ENCODE peak calls at places on chromosome 22, in eight cellular contexts. P is psoas muscle, G is GM06990, T is astrocyte, F is uterus, A is nephron progenitor cell, X is GM23338, S is dorsolateral prefrontal cortex. W is an unnamed sample.

GRCh38 chr22:45053571-45053970 is 43.8 kb upstream of the PHF21B start:
- DNase-seq in X (no peak), F (no peak), P (no peak), A (no peak), T (no peak), G (no peak), S (no peak), W (no peak)

GRCh38 chr22:44119669-44120313 is 60.9 kb upstream of the PARVG start:
- DNase-seq in S (no peak), G (no peak), T (no peak), F (no peak), X (no peak), A (no peak), P (no peak), W (no peak)

GRCh38 chr22:37021710-37022482 is 2.4 kb downstream of the MPST start:
- DNase-seq in X (peak; percentile 82), A (peak; percentile 56), G (no peak), F (no peak), T (no peak), P (peak; percentile 50), S (no peak), W (peak; percentile 13)

GRCh38 chr22:29148036-29148435 is 57.7 kb upstream of the EMID1 start:
- DNase-seq in G (no peak), F (no peak), A (no peak), T (no peak), S (peak; percentile 21), P (no peak), X (no peak), W (no peak)

GRCh38 chr22:32050678-32051515 is 7.8 kb downstream of the SLC5A1 start:
- DNase-seq in X (peak; percentile 58), P (peak; percentile 68), F (no peak), S (no peak), A (peak; percentile 8), T (peak; percentile 88), G (peak; percentile 21), W (peak; percentile 82)

GRCh38 chr22:44025171-44026065 is 1.3 kb downstream of the PARVB start:
- DNase-seq in F (no peak), T (no peak), P (peak; percentile 58), G (peak; percentile 90), X (peak; percentile 36), A (no peak), S (no peak), W (no peak)

GRCh38 chr22:23068832-23069385 is 1.4 kb upstream of the GNAZ start:
- DNase-seq in T (no peak), S (peak; percentile 29), F (no peak), P (no peak), A (no peak), G (no peak), X (no peak), W (no peak)

GRCh38 chr22:19812910-19813309 is 41.8 kb downstream of the GNB1L start:
- DNase-seq in P (no peak), A (no peak), T (no peak), X (no peak), G (no peak), S (peak; percentile 22), F (no peak), W (no peak)

GRCh38 chr22:24516301-24516737 is 21.2 kb downstream of the UPB1 start:
- DNase-seq in G (peak; percentile 57), X (peak; percentile 70), P (no peak), S (no peak), A (no peak), F (no peak), T (peak; percentile 89), W (peak; percentile 87)

GRCh38 chr22:37036655-37037377 is 14.7 kb upstream of the KCTD17 start:
- DNase-seq in P (no peak), T (no peak), X (no peak), A (no peak), G (no peak), F (no peak), S (no peak), W (no peak)

GRCh38 chr22:17997456-17997855 is 26.9 kb downstream of the MICAL3 start:
- DNase-seq in T (no peak), F (no peak), S (no peak), G (no peak), P (no peak), A (no peak), X (no peak), W (peak; percentile 19)

GRCh38 chr22:44622685-44623084 is 79.3 kb upstream of the PRR5 start:
- DNase-seq in G (no peak), F (no peak), P (no peak), A (no peak), T (no peak), X (no peak), S (no peak), W (no peak)

GRCh38 chr22:19494001-19494560 is 14.4 kb downstream of the CDC45 start:
- DNase-seq in X (no peak), A (no peak), F (no peak), G (no peak), T (no peak), P (no peak), S (no peak), W (no peak)

GRCh38 chr22:44952863-44953790 is 56.7 kb downstream of the PHF21B start:
- DNase-seq in S (no peak), X (peak; percentile 61), F (no peak), A (no peak), P (no peak), T (no peak), G (no peak), W (no peak)

GRCh38 chr22:22573047-22573889 is 14.2 kb upstream of the PRAME start:
- DNase-seq in T (no peak), S (no peak), A (no peak), G (no peak), P (no peak), F (no peak), X (no peak), W (no peak)

GRCh38 chr22:50526849-50527801 is 1.7 kb upstream of the SCO2 start:
- DNase-seq in P (peak; percentile 58), X (peak; percentile 67), S (no peak), G (peak; percentile 80), T (no peak), F (peak; percentile 43), A (no peak), W (no peak)

GRCh38 chr22:41030891-41031290 is 61.5 kb upstream of the EP300 start:
- DNase-seq in G (no peak), A (no peak), P (no peak), S (no peak), X (no peak), T (peak; percentile 79), F (no peak), W (no peak)

GRCh38 chr22:39559456-39560105 is 11.0 kb upstream of the CACNA1I start:
- DNase-seq in F (no peak), S (no peak), T (no peak), A (peak; percentile 58), X (peak; percentile 89), G (no peak), P (no peak), W (peak; percentile 27)
- TF ChIP-seq CTCF in F (no peak), S (peak; percentile 22), T (peak; percentile 29), A (peak; percentile 52), X (peak; percentile 90), G (peak; percentile 82), P (no peak), W (peak; percentile 72)

DNA sequence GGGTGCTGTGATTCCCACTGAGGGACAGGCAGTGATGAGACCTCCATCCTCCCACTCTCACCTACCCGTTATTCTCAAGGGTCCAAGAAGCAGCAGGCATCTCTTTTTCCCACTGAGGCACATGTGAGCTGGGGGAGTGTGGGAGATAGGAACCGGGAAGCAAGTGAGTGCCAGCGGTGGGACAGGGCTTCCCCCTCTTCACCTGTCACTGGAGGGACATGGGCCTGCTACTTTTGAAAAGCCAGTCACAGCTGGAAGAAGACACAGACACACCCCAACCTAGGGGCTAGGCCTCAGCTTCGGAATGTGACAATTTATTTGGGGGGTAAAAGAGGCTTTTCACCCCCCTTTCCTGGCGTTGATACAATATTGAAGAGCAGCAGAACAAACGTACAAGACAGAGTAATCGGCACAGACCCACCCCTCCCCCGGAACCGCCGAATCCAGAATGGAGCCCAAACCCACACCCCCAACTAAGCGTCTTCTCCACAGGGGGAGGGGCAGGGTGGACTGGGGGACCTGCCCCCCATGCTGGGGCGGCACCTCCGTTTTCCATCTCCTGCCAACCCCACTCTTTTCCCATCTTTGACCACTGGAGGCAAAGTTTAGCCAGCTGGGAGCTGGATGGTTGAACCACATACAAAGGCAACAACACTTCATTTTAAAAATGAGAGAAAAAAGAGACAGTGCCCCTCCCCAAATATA is 10.7 kb downstream of the CBX6 start:
- DNase-seq in G (no peak), X (peak; percentile 46), T (no peak), S (no peak), P (no peak), A (no peak), F (no peak), W (peak; percentile 23)
- TF ChIP-seq CTCF in G (no peak), X (peak; percentile 8), T (peak; percentile 12), S (no peak), P (no peak), A (no peak), F (peak; percentile 16), W (peak; percentile 58)

GRCh38 chr22:20858615-20859416 is at the start of the genes PI4KA and SNAP29:
- DNase-seq in G (peak; percentile 100), X (peak; percentile 98), A (peak; percentile 97), S (peak; percentile 98), P (peak; percentile 100), F (peak; percentile 98), T (peak; percentile 95), W (peak; percentile 98)
- TF ChIP-seq CTCF in G (no peak), X (no peak), A (no peak), S (no peak), P (no peak), F (peak; percentile 27), T (no peak), W (no peak)

DNA sequence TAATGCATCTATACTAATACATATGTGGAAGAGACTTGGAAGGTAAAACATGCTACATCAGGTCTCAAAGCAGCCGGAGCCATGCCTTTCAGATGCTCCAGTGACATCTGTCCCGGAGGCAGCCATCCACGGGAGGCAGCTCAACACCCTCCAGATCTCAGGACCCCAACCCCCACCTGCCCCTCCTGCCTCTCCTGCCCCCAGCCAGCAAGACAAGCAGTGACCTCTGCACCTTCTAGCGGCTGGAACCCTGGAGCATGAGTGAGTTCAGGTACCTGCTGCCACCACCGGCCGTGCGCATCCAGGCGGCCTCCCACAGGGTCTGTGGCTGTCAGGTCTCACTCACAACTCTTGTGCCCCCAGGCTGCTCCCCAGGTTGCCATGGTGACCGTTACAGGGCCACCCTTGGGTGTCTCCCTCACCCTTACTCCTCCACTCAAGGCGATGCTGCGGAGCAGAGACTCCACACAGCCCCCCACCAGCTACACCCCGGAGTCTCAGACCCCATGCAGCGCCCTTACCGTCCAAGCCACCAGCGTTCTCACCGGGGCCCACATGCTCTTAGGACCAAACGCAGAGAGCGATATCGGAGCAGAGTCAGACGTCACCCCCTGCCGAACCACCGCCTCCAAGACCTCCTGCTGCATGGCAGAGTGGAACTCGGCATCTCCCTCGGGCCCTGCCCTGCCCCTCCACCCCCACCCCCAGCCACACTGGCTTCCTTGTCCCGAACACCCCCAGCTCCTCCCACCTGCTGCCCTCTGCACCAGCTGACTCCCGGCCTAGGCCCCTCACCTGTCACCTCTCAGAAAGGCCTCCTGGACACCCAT is 34.7 kb downstream of the CERK start:
- DNase-seq in T (no peak), F (no peak), X (no peak), G (no peak), S (no peak), A (no peak), P (no peak), W (no peak)
- TF ChIP-seq CTCF in T (no peak), F (no peak), X (no peak), G (no peak), S (no peak), A (no peak), P (no peak), W (no peak)

W was measured in HFFc6.